ENCODE peak calls at places on chromosomes 2 and 18, in six cellular contexts. T, F, L, M, X and G are unnamed samples.

GRCh38 chr18:79772865-79773696 is 24.7 kb upstream of the KCNG2 start:
- DNase-seq in T (no peak), F (peak), L (no peak), M (no peak), X (no peak), G (no peak)

GRCh38 chr2:120262150-120262549 is 9.5 kb downstream of the RALB start:
- DNase-seq in T (no peak), F (no peak), L (no peak), M (no peak), X (no peak), G (no peak)

GRCh38 chr2:165239230-165239629 is at the start of gene SCN2A:
- DNase-seq in T (peak), F (no peak), L (peak), M (no peak), X (no peak), G (peak)

GRCh38 chr18:49628119-49628518 is 66.3 kb downstream of the LIPG start:
- DNase-seq in T (no peak), F (no peak), L (no peak), M (no peak), X (no peak), G (no peak)

GRCh38 chr2:24342110-24342910 is 18.0 kb downstream of the ITSN2 start:
- DNase-seq in T (no peak), F (no peak), L (peak), M (no peak), X (no peak), G (no peak)

GRCh38 chr2:25257032-25257455 is 84.7 kb downstream of the DNMT3A start:
- DNase-seq in T (peak), F (peak), L (peak), M (no peak), X (no peak), G (no peak)

GRCh38 chr2:77193858-77194448 is 328.2 kb downstream of the LRRTM4 start:
- DNase-seq in T (no peak), F (no peak), L (no peak), M (no peak), X (no peak), G (no peak)

GRCh38 chr2:32553829-32554432 is 73.9 kb upstream of the TTC27 start:
- DNase-seq in T (peak), F (no peak), L (peak), M (no peak), X (no peak), G (peak)

GRCh38 chr2:218805627-218806026 is 23.7 kb downstream of the CYP27A1 start:
- DNase-seq in T (peak), F (no peak), L (peak), M (no peak), X (no peak), G (no peak)

GRCh38 chr2:182381225-182381624 is 45.6 kb downstream of the PDE1A start:
- DNase-seq in T (no peak), F (no peak), L (no peak), M (no peak), X (no peak), G (no peak)

GRCh38 chr2:8636691-8637636 is 44.9 kb upstream of the ID2 start:
- DNase-seq in T (peak), F (no peak), L (peak), M (no peak), X (no peak), G (no peak)

GRCh38 chr2:141501743-141502142 is 629.1 kb downstream of the LRP1B start:
- DNase-seq in T (no peak), F (no peak), L (no peak), M (no peak), X (no peak), G (no peak)

GRCh38 chr2:124323321-124323720 is 298.2 kb downstream of the CNTNAP5 start:
- DNase-seq in T (peak), F (no peak), L (no peak), M (no peak), X (no peak), G (no peak)

GRCh38 chr2:117536139-117536538 is 278.4 kb upstream of the DDX18 start:
- DNase-seq in T (no peak), F (no peak), L (no peak), M (no peak), X (no peak), G (no peak)

GRCh38 chr2:33210626-33211025 is 263.9 kb downstream of the LTBP1 start:
- DNase-seq in T (peak), F (no peak), L (peak), M (no peak), X (no peak), G (peak)

GRCh38 chr2:198807131-198807530 is 650.6 kb downstream of the SATB2 start:
- DNase-seq in T (no peak), F (no peak), L (peak), M (no peak), X (no peak), G (no peak)

GRCh38 chr2:158994920-158995676 is 26.7 kb downstream of the TANC1 start:
- DNase-seq in T (peak), F (no peak), L (no peak), M (no peak), X (no peak), G (no peak)

GRCh38 chr18:9612215-9612830 is 2.0 kb downstream of the PPP4R1 start:
- DNase-seq in T (peak), F (no peak), L (peak), M (no peak), X (peak), G (no peak)

GRCh38 chr2:176106636-176107539 is at the start of gene HOXD11:
- DNase-seq in T (no peak), F (no peak), L (no peak), M (peak), X (no peak), G (no peak)

GRCh38 chr2:28802975-28803429 is 7.6 kb upstream of the SPDYA start:
- DNase-seq in T (peak), F (no peak), L (no peak), M (no peak), X (no peak), G (no peak)

GRCh38 chr2:30232801-30233130 is 1.4 kb downstream of the LBH start:
- DNase-seq in T (no peak), F (no peak), L (no peak), M (no peak), X (peak), G (no peak)

GRCh38 chr2:176479961-176480360 is 210.7 kb downstream of the MTX2 start:
- DNase-seq in T (no peak), F (no peak), L (no peak), M (no peak), X (no peak), G (no peak)

GRCh38 chr2:158779621-158780020 is 15.5 kb upstream of the DAPL1 start:
- DNase-seq in T (peak), F (no peak), L (no peak), M (no peak), X (no peak), G (no peak)

GRCh38 chr2:32772623-32773221 is 144.9 kb downstream of the TTC27 start:
- DNase-seq in T (peak), F (no peak), L (peak), M (no peak), X (no peak), G (peak)

GRCh38 chr18:49021076-49021432 is 70.3 kb upstream of the SMAD7 start:
- DNase-seq in T (no peak), F (peak), L (no peak), M (peak), X (no peak), G (no peak)

GRCh38 chr18:13318644-13319501 is 100.3 kb downstream of the LDLRAD4 start:
- DNase-seq in T (no peak), F (no peak), L (no peak), M (no peak), X (no peak), G (no peak)

GRCh38 chr2:230326453-230327417 is at the start of gene SP140L:
- DNase-seq in T (peak), F (peak), L (peak), M (no peak), X (peak), G (peak)

GRCh38 chr18:61530681-61531080 is 197.5 kb downstream of the CDH20 start:
- DNase-seq in T (no peak), F (no peak), L (no peak), M (no peak), X (no peak), G (no peak)

GRCh38 chr2:46351388-46352141 is 54.4 kb downstream of the EPAS1 start:
- DNase-seq in T (no peak), F (no peak), L (no peak), M (no peak), X (peak), G (no peak)

GRCh38 chr18:56377161-56377560 is 261.2 kb downstream of the TXNL1 start:
- DNase-seq in T (no peak), F (no peak), L (no peak), M (no peak), X (no peak), G (no peak)

GRCh38 chr18:22813648-22814328 is 119.3 kb upstream of the RBBP8 start:
- DNase-seq in T (peak), F (no peak), L (peak), M (no peak), X (no peak), G (no peak)

GRCh38 chr2:217929294-217929671 is 73.5 kb downstream of the TNS1 start:
- DNase-seq in T (no peak), F (no peak), L (no peak), M (no peak), X (no peak), G (no peak)

GRCh38 chr2:180240774-180241173 is 233.7 kb upstream of the CWC22 start:
- DNase-seq in T (peak), F (no peak), L (peak), M (no peak), X (no peak), G (no peak)

GRCh38 chr2:239113592-239113991 is 265.7 kb downstream of the TWIST2 start:
- DNase-seq in T (no peak), F (no peak), L (no peak), M (no peak), X (no peak), G (no peak)
- TF ChIP-seq CTCF in T (no peak), F (no peak), L (no peak), M (no peak), X (no peak), G (no peak)

GRCh38 chr18:2985628-2986027 is 27.3 kb downstream of the LPIN2 start:
- DNase-seq in T (peak), F (no peak), L (peak), M (no peak), X (no peak), G (no peak)
- TF ChIP-seq CTCF in T (peak), F (peak), L (peak), M (peak), X (peak), G (peak)

GRCh38 chr2:232304236-232304635 is 74.3 kb upstream of the ALPP start:
- DNase-seq in T (no peak), F (no peak), L (no peak), M (no peak), X (no peak), G (no peak)

GRCh38 chr2:232299084-232299483 is 79.5 kb upstream of the ALPP start:
- DNase-seq in T (no peak), F (no peak), L (no peak), M (no peak), X (no peak), G (no peak)

GRCh38 chr2:232299927-232300674 is 78.5 kb upstream of the ALPP start:
- DNase-seq in T (no peak), F (no peak), L (no peak), M (no peak), X (no peak), G (no peak)

GRCh38 chr2:232296766-232297525 is 81.6 kb upstream of the ALPP start:
- DNase-seq in T (no peak), F (no peak), L (no peak), M (no peak), X (no peak), G (no peak)

GRCh38 chr2:232300894-232301387 is 77.6 kb upstream of the ALPP start:
- DNase-seq in T (no peak), F (no peak), L (peak), M (no peak), X (no peak), G (no peak)
- TF ChIP-seq CTCF in T (no peak), F (no peak), L (no peak), M (no peak), X (no peak), G (no peak)

GRCh38 chr18:78073275-78073674 is 823.6 kb downstream of the GALR1 start:
- DNase-seq in T (no peak), F (no peak), L (no peak), M (no peak), X (no peak), G (no peak)
- TF ChIP-seq CTCF in T (no peak), F (no peak), L (no peak), M (peak), X (no peak), G (no peak)

DNA sequence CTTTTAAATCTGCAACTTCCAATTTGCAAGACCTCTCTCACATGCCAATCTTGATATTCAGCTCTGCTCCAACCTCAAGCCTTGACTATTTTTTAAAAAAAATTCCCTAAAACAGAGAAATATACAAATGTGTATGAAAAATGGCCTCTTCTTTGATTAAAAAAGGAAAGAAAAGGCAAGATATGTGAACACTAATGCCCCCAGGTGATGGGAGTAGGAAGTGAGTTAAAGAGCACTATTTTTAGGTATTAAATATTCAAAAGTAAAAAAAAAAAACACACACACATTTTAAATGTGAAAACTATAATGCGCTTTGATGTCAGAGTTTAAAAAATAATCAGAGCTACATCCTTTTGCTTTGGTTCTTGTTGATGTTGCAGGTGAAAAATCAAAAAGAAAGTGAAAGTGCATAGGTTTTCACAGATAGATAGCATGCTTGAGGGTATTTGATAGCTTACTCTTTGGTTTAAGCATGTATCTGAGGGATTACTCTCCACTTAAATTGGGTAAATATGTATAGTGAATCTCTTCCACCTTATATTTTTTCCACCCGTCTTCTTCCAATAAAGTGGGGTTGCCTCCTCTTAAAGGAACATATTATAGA is 406.0 kb upstream of the POU3F3 start:
- DNase-seq in T (no peak), F (no peak), L (no peak), M (no peak), X (no peak), G (no peak)
- TF ChIP-seq CTCF in T (no peak), F (no peak), L (peak), M (peak), X (no peak), G (no peak)

GRCh38 chr2:228401065-228401912 is 219.8 kb upstream of the SPHKAP start:
- DNase-seq in T (peak), F (no peak), L (no peak), M (no peak), X (no peak), G (no peak)
- TF ChIP-seq CTCF in T (peak), F (no peak), L (no peak), M (no peak), X (no peak), G (no peak)

DNA sequence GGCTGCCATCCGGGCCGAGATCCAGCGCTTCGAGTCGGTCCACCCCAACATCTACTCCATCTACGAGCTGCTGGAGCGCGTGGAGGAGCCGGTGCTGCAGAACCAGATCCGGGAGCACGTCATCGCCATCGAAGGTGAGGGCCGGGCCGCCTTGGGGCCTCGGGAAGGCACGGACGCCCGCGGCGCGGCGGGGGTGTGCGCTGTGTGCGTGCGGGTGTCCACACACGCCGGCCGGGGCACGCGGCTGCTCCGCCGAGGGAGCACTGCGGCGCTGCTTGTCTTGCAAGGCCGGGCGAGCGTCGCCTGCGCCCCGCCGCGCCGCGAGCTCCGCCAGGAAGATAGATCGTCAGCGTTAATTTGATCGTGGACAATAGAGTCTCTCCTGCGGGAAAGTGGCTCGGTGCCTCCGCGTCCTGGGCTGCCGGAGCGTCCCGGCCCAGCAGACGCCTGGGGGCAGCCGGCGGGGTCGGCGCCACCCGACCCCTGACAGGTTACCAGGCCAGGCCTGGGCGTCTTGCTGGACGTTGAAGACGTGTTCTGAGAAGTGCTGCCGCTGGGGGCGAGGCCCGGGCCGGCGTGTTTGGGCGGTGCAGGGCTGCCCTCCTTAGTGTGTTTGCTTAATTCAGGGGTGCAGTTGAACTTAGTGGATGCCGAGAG is 1.0 kb downstream of the AGAP1 start:
- DNase-seq in T (peak), F (peak), L (peak), M (no peak), X (no peak), G (no peak)
- TF ChIP-seq CTCF in T (no peak), F (no peak), L (no peak), M (peak), X (no peak), G (no peak)

DNA sequence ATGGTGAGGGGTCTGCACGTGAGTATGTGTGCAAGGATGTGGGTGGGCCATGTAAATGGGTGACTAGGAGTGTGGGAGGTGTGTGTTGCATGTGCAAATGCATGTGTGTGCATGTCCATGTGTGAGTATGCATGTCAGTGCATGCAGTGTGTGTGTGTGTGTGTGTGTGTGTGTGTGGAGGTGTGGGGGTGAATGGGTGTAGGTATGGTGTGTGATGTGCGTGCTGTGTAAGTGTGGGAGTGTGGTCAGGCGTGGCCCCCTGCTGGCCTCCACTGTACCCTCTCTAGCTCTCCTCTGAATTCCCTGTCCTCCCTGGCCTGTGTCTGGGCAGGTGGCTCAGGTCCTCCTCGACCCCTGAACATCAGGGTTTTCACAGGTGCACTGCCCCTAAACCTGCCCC is 230.3 kb downstream of the CELF4 start:
- DNase-seq in T (peak), F (no peak), L (peak), M (no peak), X (no peak), G (no peak)
- TF ChIP-seq CTCF in T (no peak), F (no peak), L (peak), M (peak), X (no peak), G (peak)